ENCODE peak calls at places on chromosomes 5 and 9, in ten cellular contexts. One of them, this sample, is unnamed.

GRCh38 chr5:124605516-124605915 is 140.9 kb downstream of the ZNF608 start:
- DNase-seq in heart right ventricle: no peak
- DNase-seq in colonic mucosa: no peak
- DNase-seq in epithelial cell of esophagus: peak
- DNase-seq in Peyer's patch: no peak
- DNase-seq in esophagus squamous epithelium: no peak
- DNase-seq in adrenal gland: no peak
- DNase-seq in A549: no peak
- DNase-seq in psoas muscle: peak
- DNase-seq in MCF 10A: no peak
- DNase-seq in this sample: no peak

GRCh38 chr5:31851290-31851689 is 212.4 kb downstream of the PDZD2 start:
- DNase-seq in adrenal gland: no peak
- DNase-seq in psoas muscle: no peak
- DNase-seq in heart right ventricle: no peak
- DNase-seq in colonic mucosa: no peak
- DNase-seq in Peyer's patch: no peak
- DNase-seq in epithelial cell of esophagus: no peak
- DNase-seq in esophagus squamous epithelium: no peak
- DNase-seq in A549: no peak
- DNase-seq in MCF 10A: no peak
- DNase-seq in this sample: no peak

GRCh38 chr9:94772654-94773303 is 46.3 kb downstream of the AOPEP start:
- DNase-seq in Peyer's patch: no peak
- DNase-seq in esophagus squamous epithelium: no peak
- DNase-seq in heart right ventricle: no peak
- DNase-seq in colonic mucosa: no peak
- DNase-seq in adrenal gland: no peak
- DNase-seq in psoas muscle: no peak
- DNase-seq in epithelial cell of esophagus: no peak
- DNase-seq in A549: no peak
- DNase-seq in MCF 10A: no peak
- DNase-seq in this sample: no peak

GRCh38 chr5:116751684-116752083 is 177.1 kb upstream of the SEMA6A start:
- DNase-seq in psoas muscle: no peak
- DNase-seq in esophagus squamous epithelium: no peak
- DNase-seq in colonic mucosa: no peak
- DNase-seq in epithelial cell of esophagus: no peak
- DNase-seq in adrenal gland: no peak
- DNase-seq in Peyer's patch: no peak
- DNase-seq in MCF 10A: no peak
- DNase-seq in heart right ventricle: no peak
- DNase-seq in A549: no peak
- DNase-seq in this sample: no peak

GRCh38 chr5:161269125-161269524 is 277.4 kb downstream of the GABRB2 start:
- DNase-seq in MCF 10A: no peak
- DNase-seq in psoas muscle: no peak
- DNase-seq in esophagus squamous epithelium: no peak
- DNase-seq in adrenal gland: no peak
- DNase-seq in Peyer's patch: no peak
- DNase-seq in colonic mucosa: no peak
- DNase-seq in A549: no peak
- DNase-seq in epithelial cell of esophagus: no peak
- DNase-seq in heart right ventricle: no peak
- DNase-seq in this sample: no peak

GRCh38 chr9:3783156-3783555 is 257.4 kb upstream of the RFX3 start:
- DNase-seq in esophagus squamous epithelium: no peak
- DNase-seq in MCF 10A: no peak
- DNase-seq in A549: no peak
- DNase-seq in heart right ventricle: no peak
- DNase-seq in colonic mucosa: no peak
- DNase-seq in Peyer's patch: no peak
- DNase-seq in adrenal gland: no peak
- DNase-seq in epithelial cell of esophagus: no peak
- DNase-seq in psoas muscle: no peak
- DNase-seq in this sample: no peak

GRCh38 chr5:131671994-131672655 is 37.1 kb upstream of the RAPGEF6 start:
- DNase-seq in MCF 10A: peak
- DNase-seq in Peyer's patch: no peak
- DNase-seq in heart right ventricle: no peak
- DNase-seq in psoas muscle: no peak
- DNase-seq in A549: no peak
- DNase-seq in esophagus squamous epithelium: no peak
- DNase-seq in adrenal gland: peak
- DNase-seq in colonic mucosa: no peak
- DNase-seq in epithelial cell of esophagus: no peak
- DNase-seq in this sample: no peak

GRCh38 chr9:114250235-114250568 is 72.7 kb upstream of the ORM1 start:
- DNase-seq in psoas muscle: peak
- DNase-seq in adrenal gland: no peak
- DNase-seq in colonic mucosa: peak
- DNase-seq in heart right ventricle: peak
- DNase-seq in Peyer's patch: no peak
- DNase-seq in epithelial cell of esophagus: no peak
- DNase-seq in MCF 10A: no peak
- DNase-seq in esophagus squamous epithelium: no peak
- DNase-seq in A549: no peak
- DNase-seq in this sample: no peak

GRCh38 chr5:53430618-53431252 is 49.7 kb upstream of the FST start:
- DNase-seq in Peyer's patch: no peak
- DNase-seq in psoas muscle: no peak
- DNase-seq in MCF 10A: peak
- DNase-seq in esophagus squamous epithelium: no peak
- DNase-seq in adrenal gland: peak
- DNase-seq in A549: no peak
- DNase-seq in epithelial cell of esophagus: peak
- DNase-seq in colonic mucosa: no peak
- DNase-seq in heart right ventricle: no peak
- DNase-seq in this sample: no peak

GRCh38 chr5:141822134-141822533 is 56.1 kb downstream of the PCDH1 start:
- DNase-seq in esophagus squamous epithelium: no peak
- DNase-seq in epithelial cell of esophagus: peak
- DNase-seq in Peyer's patch: no peak
- DNase-seq in colonic mucosa: no peak
- DNase-seq in psoas muscle: peak
- DNase-seq in A549: no peak
- DNase-seq in MCF 10A: peak
- DNase-seq in heart right ventricle: peak
- DNase-seq in adrenal gland: peak
- DNase-seq in this sample: no peak

GRCh38 chr5:58786904-58787303 is 204.0 kb downstream of the RAB3C start:
- DNase-seq in A549: no peak
- DNase-seq in Peyer's patch: no peak
- DNase-seq in psoas muscle: no peak
- DNase-seq in esophagus squamous epithelium: no peak
- DNase-seq in epithelial cell of esophagus: no peak
- DNase-seq in colonic mucosa: no peak
- DNase-seq in heart right ventricle: no peak
- DNase-seq in MCF 10A: no peak
- DNase-seq in adrenal gland: no peak
- DNase-seq in this sample: no peak

GRCh38 chr5:71699233-71699632 is 19.8 kb upstream of the CARTPT start:
- DNase-seq in esophagus squamous epithelium: no peak
- DNase-seq in A549: no peak
- DNase-seq in Peyer's patch: no peak
- DNase-seq in psoas muscle: no peak
- DNase-seq in epithelial cell of esophagus: no peak
- DNase-seq in heart right ventricle: no peak
- DNase-seq in MCF 10A: no peak
- DNase-seq in adrenal gland: no peak
- DNase-seq in colonic mucosa: no peak
- DNase-seq in this sample: no peak

GRCh38 chr5:180366303-180366702 is 13.2 kb upstream of the GFPT2 start:
- DNase-seq in epithelial cell of esophagus: no peak
- DNase-seq in MCF 10A: no peak
- DNase-seq in A549: no peak
- DNase-seq in psoas muscle: peak
- DNase-seq in colonic mucosa: no peak
- DNase-seq in esophagus squamous epithelium: no peak
- DNase-seq in Peyer's patch: no peak
- DNase-seq in adrenal gland: no peak
- DNase-seq in heart right ventricle: no peak
- DNase-seq in this sample: no peak

GRCh38 chr9:113580041-113580953 is 116.8 kb downstream of the RGS3 start:
- DNase-seq in colonic mucosa: peak
- DNase-seq in Peyer's patch: peak
- DNase-seq in heart right ventricle: peak
- DNase-seq in A549: no peak
- DNase-seq in esophagus squamous epithelium: peak
- DNase-seq in MCF 10A: peak
- DNase-seq in epithelial cell of esophagus: peak
- DNase-seq in psoas muscle: peak
- DNase-seq in adrenal gland: peak
- DNase-seq in this sample: peak

GRCh38 chr9:69157751-69158466 is 16.2 kb upstream of the TJP2 start:
- DNase-seq in colonic mucosa: no peak
- DNase-seq in MCF 10A: no peak
- DNase-seq in heart right ventricle: no peak
- DNase-seq in psoas muscle: no peak
- DNase-seq in Peyer's patch: no peak
- DNase-seq in epithelial cell of esophagus: no peak
- DNase-seq in A549: no peak
- DNase-seq in adrenal gland: peak
- DNase-seq in esophagus squamous epithelium: no peak
- DNase-seq in this sample: peak
- TF ChIP-seq CTCF in colonic mucosa: no peak
- TF ChIP-seq CTCF in MCF 10A: peak
- TF ChIP-seq CTCF in heart right ventricle: peak
- TF ChIP-seq CTCF in psoas muscle: no peak
- TF ChIP-seq CTCF in Peyer's patch: no peak
- TF ChIP-seq CTCF in epithelial cell of esophagus: no peak
- TF ChIP-seq CTCF in A549: peak
- TF ChIP-seq CTCF in adrenal gland: peak
- TF ChIP-seq CTCF in esophagus squamous epithelium: no peak
- TF ChIP-seq CTCF in this sample: no peak

DNA sequence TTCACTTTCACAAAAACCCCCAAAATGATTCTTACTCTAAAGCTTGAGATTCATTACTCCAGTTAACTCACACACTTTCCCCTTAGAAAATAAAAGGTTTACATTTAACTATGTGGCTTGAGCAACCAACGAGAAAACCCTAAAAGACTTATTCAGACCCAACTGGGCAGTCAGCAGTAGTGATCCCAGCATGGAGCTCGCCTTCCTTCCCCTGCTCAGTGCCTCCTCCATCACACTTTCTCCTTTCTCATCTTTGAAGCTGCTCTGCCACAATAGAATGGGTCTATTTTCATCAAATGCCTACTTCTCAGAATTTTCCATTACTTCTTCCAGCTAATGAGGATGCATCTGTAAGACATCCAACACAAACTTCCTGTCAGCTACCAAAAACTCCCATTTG is 29.1 kb downstream of the RORB start:
- DNase-seq in psoas muscle: no peak
- DNase-seq in adrenal gland: no peak
- DNase-seq in A549: no peak
- DNase-seq in heart right ventricle: no peak
- DNase-seq in Peyer's patch: no peak
- DNase-seq in MCF 10A: no peak
- DNase-seq in esophagus squamous epithelium: no peak
- DNase-seq in colonic mucosa: no peak
- DNase-seq in epithelial cell of esophagus: no peak
- DNase-seq in this sample: no peak
- TF ChIP-seq CTCF in psoas muscle: no peak
- TF ChIP-seq CTCF in adrenal gland: no peak
- TF ChIP-seq CTCF in A549: no peak
- TF ChIP-seq CTCF in heart right ventricle: no peak
- TF ChIP-seq CTCF in Peyer's patch: no peak
- TF ChIP-seq CTCF in MCF 10A: no peak
- TF ChIP-seq CTCF in esophagus squamous epithelium: no peak
- TF ChIP-seq CTCF in colonic mucosa: no peak
- TF ChIP-seq CTCF in epithelial cell of esophagus: no peak
- TF ChIP-seq CTCF in this sample: no peak

GRCh38 chr5:176355400-176356178 is 6.0 kb downstream of the KIAA1191 start:
- DNase-seq in epithelial cell of esophagus: no peak
- DNase-seq in Peyer's patch: no peak
- DNase-seq in adrenal gland: no peak
- DNase-seq in colonic mucosa: no peak
- DNase-seq in psoas muscle: no peak
- DNase-seq in heart right ventricle: no peak
- DNase-seq in A549: peak
- DNase-seq in esophagus squamous epithelium: no peak
- DNase-seq in MCF 10A: no peak
- DNase-seq in this sample: no peak
- TF ChIP-seq CTCF in epithelial cell of esophagus: no peak
- TF ChIP-seq CTCF in Peyer's patch: no peak
- TF ChIP-seq CTCF in adrenal gland: no peak
- TF ChIP-seq CTCF in colonic mucosa: no peak
- TF ChIP-seq CTCF in psoas muscle: no peak
- TF ChIP-seq CTCF in heart right ventricle: no peak
- TF ChIP-seq CTCF in A549: no peak
- TF ChIP-seq CTCF in esophagus squamous epithelium: no peak
- TF ChIP-seq CTCF in MCF 10A: no peak
- TF ChIP-seq CTCF in this sample: no peak

DNA sequence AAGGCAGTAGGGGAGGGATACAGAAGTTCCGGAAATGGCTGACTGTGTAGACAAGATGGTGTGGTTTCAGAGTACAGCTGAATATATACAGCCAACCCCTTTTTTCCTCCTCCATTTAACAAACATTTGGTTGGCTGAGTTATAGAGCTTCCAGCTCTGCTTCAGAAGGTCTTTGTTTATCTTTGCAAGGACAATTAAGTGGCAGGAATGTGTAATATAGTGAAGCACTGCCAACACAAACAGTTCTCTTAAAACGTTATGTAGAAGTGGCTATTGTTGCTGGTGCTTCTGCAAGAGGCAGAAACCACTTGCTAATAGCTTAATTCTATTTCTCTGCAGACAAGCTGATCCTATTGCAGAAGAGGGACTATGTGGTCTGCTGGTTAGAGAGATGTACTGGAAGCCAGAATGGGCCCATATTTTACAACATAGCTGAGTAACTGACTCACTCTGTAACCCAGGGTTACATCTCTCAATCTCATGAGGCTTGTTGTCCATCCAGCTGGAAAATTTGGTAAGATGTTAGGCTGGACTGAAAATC is 62.7 kb upstream of the OSMR start:
- DNase-seq in Peyer's patch: no peak
- DNase-seq in esophagus squamous epithelium: no peak
- DNase-seq in adrenal gland: peak
- DNase-seq in A549: no peak
- DNase-seq in MCF 10A: peak
- DNase-seq in psoas muscle: no peak
- DNase-seq in colonic mucosa: no peak
- DNase-seq in epithelial cell of esophagus: peak
- DNase-seq in heart right ventricle: no peak
- DNase-seq in this sample: no peak
- TF ChIP-seq CTCF in Peyer's patch: no peak
- TF ChIP-seq CTCF in esophagus squamous epithelium: no peak
- TF ChIP-seq CTCF in adrenal gland: peak
- TF ChIP-seq CTCF in A549: no peak
- TF ChIP-seq CTCF in MCF 10A: no peak
- TF ChIP-seq CTCF in psoas muscle: peak
- TF ChIP-seq CTCF in colonic mucosa: no peak
- TF ChIP-seq CTCF in epithelial cell of esophagus: peak
- TF ChIP-seq CTCF in heart right ventricle: peak
- TF ChIP-seq CTCF in this sample: no peak

This sample was measured in activated CD8-positive, alpha-beta T cell treated with anti-CD3 and anti-CD28 coated beads for 36 hours.